ENCODE peak calls at places on chromosomes 16 and 17, in seven cellular contexts. O, F, I, S, G, W and H are unnamed samples.

GRCh38 chr17:81245024-81245664 is 6.0 kb downstream of the NDUFAF8 start:
- DNase-seq in I (peak), O (no peak), W (no peak), G (no peak), F (no peak), S (no peak), H (no peak)

GRCh38 chr16:51024703-51025102 is 126.4 kb downstream of the SALL1 start:
- DNase-seq in F (no peak), O (no peak), I (no peak), G (no peak), S (no peak), W (no peak), H (no peak)

GRCh38 chr17:68302066-68302564 is 10.8 kb downstream of the ARSG start:
- DNase-seq in F (no peak), I (no peak), G (peak), S (no peak), W (no peak), O (no peak), H (no peak)

GRCh38 chr17:49951362-49952080 is 17.5 kb upstream of the DLX4 start:
- DNase-seq in F (no peak), I (no peak), G (peak), W (no peak), S (no peak), O (no peak), H (no peak)

GRCh38 chr17:39729280-39729851 is 966 bp downstream of the MIEN1 start:
- DNase-seq in G (no peak), S (no peak), W (no peak), I (no peak), O (no peak), F (no peak), H (no peak)

GRCh38 chr16:57111420-57111819 is 19.0 kb downstream of the CPNE2 start:
- DNase-seq in I (no peak), F (no peak), G (no peak), O (no peak), W (no peak), S (no peak), H (no peak)

GRCh38 chr17:72342582-72343527 is 222.0 kb downstream of the SOX9 start:
- DNase-seq in I (peak), W (no peak), F (no peak), S (no peak), O (no peak), G (no peak), H (no peak)

GRCh38 chr17:77254961-77255741 is 114.4 kb downstream of the SEC14L1 start:
- DNase-seq in S (peak), O (no peak), G (peak), W (peak), I (peak), F (no peak), H (peak)

GRCh38 chr16:55697867-55698266 is 42.1 kb downstream of the SLC6A2 start:
- DNase-seq in W (no peak), I (no peak), F (no peak), S (no peak), O (no peak), G (no peak), H (no peak)

GRCh38 chr17:59837362-59838195 is 55.2 kb downstream of the TUBD1 start:
- DNase-seq in W (peak), S (peak), O (peak), I (peak), F (peak), G (no peak), H (peak)

GRCh38 chr17:3828151-3828851 is 17.7 kb downstream of the NCBP3 start:
- DNase-seq in O (no peak), W (no peak), I (no peak), G (no peak), F (no peak), S (no peak), H (no peak)

GRCh38 chr17:14833201-14833773 is 431.8 kb downstream of the PMP22 start:
- DNase-seq in F (no peak), O (no peak), S (no peak), W (no peak), G (no peak), I (no peak), H (peak)

GRCh38 chr17:44360826-44361225 is 2.8 kb downstream of the FAM171A2 start:
- DNase-seq in G (peak), I (no peak), F (no peak), S (no peak), W (no peak), O (no peak), H (no peak)

GRCh38 chr17:19785854-19786253 is 37.8 kb upstream of the ALDH3A1 start:
- DNase-seq in W (no peak), O (peak), S (no peak), F (no peak), I (no peak), G (no peak), H (no peak)

GRCh38 chr17:77212081-77212832 is 71.5 kb downstream of the SEC14L1 start:
- DNase-seq in W (no peak), S (no peak), O (no peak), I (no peak), F (no peak), G (no peak), H (no peak)

GRCh38 chr17:43830510-43831145 is 2.3 kb downstream of the MPP3 start:
- DNase-seq in W (no peak), G (no peak), F (no peak), O (no peak), I (no peak), S (no peak), H (no peak)

GRCh38 chr17:61491981-61492380 is 39.8 kb downstream of the TBX4 start:
- DNase-seq in I (no peak), F (no peak), G (no peak), S (no peak), W (no peak), O (no peak), H (no peak)

GRCh38 chr17:80503031-80503430 is 26.6 kb upstream of the NPTX1 start:
- DNase-seq in O (no peak), W (no peak), G (no peak), S (no peak), I (no peak), F (no peak), H (no peak)

GRCh38 chr17:72075995-72076677 is 44.7 kb upstream of the SOX9 start:
- DNase-seq in W (no peak), G (no peak), O (no peak), S (no peak), F (no peak), I (no peak), H (no peak)

GRCh38 chr17:79618383-79619067 is 7.7 kb upstream of the RBFOX3 start:
- DNase-seq in G (peak), S (no peak), W (no peak), F (no peak), I (no peak), O (no peak), H (no peak)